ENCODE peak calls at places on chromosome 17, in four cellular contexts. R is H4; Q is stimulated activated CD4-positive, alpha-beta T cell treated with anti-CD3 and anti-CD28 coated beads, Interleukin-15, amount 100 ng/mL, for 48 hours; B is progenitor cell of endocrine pancreas. S is an unnamed sample.

GRCh38 chr17:68290955-68291835 is at the start of the genes ARSG and SLC16A6:
- DNase-seq in R (peak; percentile 56), Q (peak; percentile 72), B (peak; percentile 55), S (no peak)

GRCh38 chr17:75313941-75314550 is 24.8 kb upstream of the SLC25A19 start:
- DNase-seq in R (no peak), Q (no peak), B (no peak), S (no peak)

GRCh38 chr17:18203308-18203707 is 19.7 kb downstream of the ALKBH5 start:
- DNase-seq in R (no peak), Q (no peak), B (no peak), S (no peak)

GRCh38 chr17:57685499-57686132 is 59.5 kb downstream of the CCDC182 start:
- DNase-seq in R (no peak), Q (no peak), B (no peak), S (peak; percentile 28)

GRCh38 chr17:73510981-73511442 is 133.2 kb downstream of the SDK2 start:
- DNase-seq in R (no peak), Q (no peak), B (no peak), S (no peak)

GRCh38 chr17:80940171-80941123 is 51.2 kb upstream of the CHMP6 start:
- DNase-seq in R (no peak), Q (no peak), B (no peak), S (no peak)

GRCh38 chr17:82887255-82888164 is 47.7 kb upstream of the ZNF750 start:
- DNase-seq in R (peak; percentile 49), Q (no peak), B (no peak), S (no peak)

GRCh38 chr17:39601010-39601597 is 6.6 kb downstream of the NEUROD2 start:
- DNase-seq in R (no peak), Q (no peak), B (no peak), S (no peak)

GRCh38 chr17:4043862-4044261 is 79.6 kb upstream of the ATP2A3 start:
- DNase-seq in R (no peak), Q (peak; percentile 61), B (no peak), S (no peak)

GRCh38 chr17:7356072-7356549 is 1.2 kb downstream of the TMEM95 start:
- DNase-seq in R (peak; percentile 43), Q (peak; percentile 86), B (peak; percentile 75), S (peak; percentile 71)

GRCh38 chr17:8012045-8012580 is 9.7 kb downstream of the GUCY2D start:
- DNase-seq in R (no peak), Q (no peak), B (no peak), S (peak; percentile 31)

GRCh38 chr17:45123930-45124796 is 8.2 kb downstream of the PLCD3 start:
- DNase-seq in R (peak; percentile 94), Q (no peak), B (no peak), S (peak; percentile 98)

GRCh38 chr17:62626719-62627218 is 701 bp upstream of the MRC2 start:
- DNase-seq in R (peak; percentile 60), Q (no peak), B (peak; percentile 39), S (peak; percentile 79)

GRCh38 chr17:6110088-6110487 is 39.9 kb downstream of the WSCD1 start:
- DNase-seq in R (no peak), Q (no peak), B (no peak), S (no peak)

GRCh38 chr17:30239089-30239462 is 3.6 kb upstream of the SLC6A4 start:
- DNase-seq in R (no peak), Q (no peak), B (no peak), S (no peak)

GRCh38 chr17:77667478-77667877 is 291.0 kb upstream of the TNRC6C start:
- DNase-seq in R (no peak), Q (no peak), B (no peak), S (no peak)

GRCh38 chr17:32350662-32351418 is 883 bp downstream of the ZNF207 start:
- DNase-seq in R (peak; percentile 35), Q (no peak), B (no peak), S (no peak)

GRCh38 chr17:43871947-43872690 is 25.1 kb downstream of the CD300LG start:
- DNase-seq in R (no peak), Q (no peak), B (no peak), S (no peak)

GRCh38 chr17:77323413-77324171 is 182.8 kb downstream of the SEC14L1 start:
- DNase-seq in R (peak; percentile 59), Q (no peak), B (no peak), S (no peak)

GRCh38 chr17:60130466-60130865 is 19.3 kb upstream of the CA4 start:
- DNase-seq in R (no peak), Q (no peak), B (no peak), S (no peak)